ENCODE peak calls at places on chromosomes 5 and 9, in five cellular contexts. E is esophagus squamous epithelium, T is fibroblast of lung, G is heart left ventricle, O is mammary epithelial cell. X is an unnamed sample. For H3K36me3, the result is how much of the 10 kb centered on the place peaks cover.

GRCh38 chr5:52804359-52804758 is 16.6 kb downstream of the ITGA1 start:
- DNase-seq in E (no peak), T (peak), G (no peak), O (peak), X (no peak)

GRCh38 chr9:114894801-114895433 is 35.5 kb downstream of the TNFSF8 start:
- DNase-seq in E (no peak), T (peak), G (no peak), O (peak), X (peak)

GRCh38 chr5:79143684-79144379 is 32.2 kb downstream of the BHMT start:
- DNase-seq in E (no peak), T (peak), G (no peak), O (peak), X (no peak)

GRCh38 chr9:6910032-6910431 is 152.3 kb downstream of the KDM4C start:
- DNase-seq in E (no peak), T (peak), G (no peak), O (no peak), X (no peak)

GRCh38 chr5:107806271-107806670 is 135.5 kb upstream of the EFNA5 start:
- DNase-seq in E (no peak), T (no peak), G (no peak), O (no peak), X (no peak)

GRCh38 chr9:135883410-135884089 is 23.8 kb downstream of the CAMSAP1 start:
- DNase-seq in E (no peak), T (no peak), G (no peak), O (no peak), X (no peak)

GRCh38 chr5:72178910-72179815 is 71.9 kb downstream of the MAP1B start:
- DNase-seq in E (no peak), T (peak), G (peak), O (peak), X (peak)

GRCh38 chr5:41883940-41884339 is 13.7 kb upstream of the OXCT1 start:
- DNase-seq in E (no peak), T (no peak), G (no peak), O (no peak), X (no peak)

GRCh38 chr5:65994117-65994786 is 67.9 kb downstream of the ERBIN start:
- DNase-seq in E (no peak), T (no peak), G (no peak), O (no peak), X (no peak)

GRCh38 chr9:76090330-76090729 is 199.9 kb downstream of the PCSK5 start:
- DNase-seq in E (no peak), T (no peak), G (no peak), O (no peak), X (no peak)
- H3K36me3 ChIP-seq in E (under half), T (under half), G (under half), O (under half), X (under half)

GRCh38 chr5:43400082-43400481 is 12.1 kb downstream of the CCL28 start:
- DNase-seq in E (no peak), T (peak), G (no peak), O (peak), X (no peak)
- TF ChIP-seq CTCF in E (no peak), T (peak), G (peak), O (peak), X (no peak)

DNA sequence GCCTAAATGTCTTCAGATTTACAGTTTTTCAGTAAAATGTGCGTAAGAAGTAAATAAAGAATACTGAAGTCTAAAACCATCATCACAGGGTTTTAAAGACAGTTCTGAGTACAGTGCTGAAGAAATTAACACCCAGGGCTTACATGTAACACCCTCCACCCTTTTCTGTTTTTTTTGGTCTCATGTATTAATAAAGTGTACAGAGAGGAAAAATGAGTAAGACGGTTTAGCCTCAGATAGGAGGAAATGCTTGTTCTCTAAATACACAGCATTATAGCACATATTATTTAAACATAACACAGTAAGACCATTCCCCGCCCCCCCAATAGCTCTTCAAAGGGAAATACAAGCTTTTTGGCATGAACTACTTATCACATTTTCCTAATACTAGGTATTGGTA is 119.3 kb downstream of the CHSY3 start:
- DNase-seq in E (no peak), T (no peak), G (no peak), O (no peak), X (no peak)
- H3K27ac ChIP-seq in E (peak), T (no peak), G (no peak), O (no peak), X (peak)

GRCh38 chr9:125744616-125745387 is 2.4 kb upstream of the PBX3 start:
- DNase-seq in E (no peak), T (peak), G (no peak), O (no peak), X (no peak)

GRCh38 chr9:125747053-125747764 is at the start of gene PBX3:
- DNase-seq in E (no peak), T (peak), G (peak), O (peak), X (no peak)

GRCh38 chr9:125746017-125746773 is 978 bp upstream of the PBX3 start:
- DNase-seq in E (peak), T (peak), G (peak), O (peak), X (peak)

GRCh38 chr9:125746774-125747052 is 460 bp upstream of the PBX3 start:
- DNase-seq in E (no peak), T (no peak), G (no peak), O (no peak), X (no peak)

DNA sequence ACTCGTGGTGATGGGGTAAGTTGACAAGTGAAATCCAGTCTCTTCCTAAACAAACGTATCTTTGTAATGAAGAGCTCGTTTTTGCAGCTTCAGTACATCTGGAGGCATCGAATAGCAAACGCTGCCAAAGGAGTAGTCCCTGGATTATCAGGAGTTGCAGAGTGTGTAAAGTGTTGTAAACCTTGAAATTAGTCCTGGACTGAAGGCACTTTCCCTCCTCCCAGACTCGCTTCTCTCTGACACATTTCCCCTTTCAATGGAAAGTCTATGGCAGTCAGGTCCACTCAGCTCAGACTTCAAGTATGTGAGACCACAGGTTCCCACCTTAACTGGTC is 1.5 kb upstream of the PBX3 start:
- DNase-seq in E (no peak), T (no peak), G (no peak), O (no peak), X (no peak)
- H3K36me3 ChIP-seq in E (under half), T (under half), G (under half), O (under half), X (under half)

GRCh38 chr5:64210866-64211265 is 45.2 kb downstream of the RNF180 start:
- DNase-seq in E (no peak), T (peak), G (no peak), O (peak), X (peak)

GRCh38 chr5:64213568-64213967 is 47.9 kb downstream of the RNF180 start:
- DNase-seq in E (no peak), T (no peak), G (no peak), O (no peak), X (no peak)

GRCh38 chr5:64209353-64209752 is 43.7 kb downstream of the RNF180 start:
- DNase-seq in E (no peak), T (no peak), G (no peak), O (no peak), X (no peak)

GRCh38 chr5:64206653-64207052 is 41.0 kb downstream of the RNF180 start:
- DNase-seq in E (no peak), T (no peak), G (no peak), O (peak), X (no peak)

GRCh38 chr5:64207978-64208377 is 42.3 kb downstream of the RNF180 start:
- DNase-seq in E (no peak), T (peak), G (no peak), O (peak), X (no peak)
- TF ChIP-seq CTCF in E (peak), T (no peak), G (peak), O (no peak), X (no peak)

GRCh38 chr5:26578002-26578401 is 460.4 kb downstream of the CDH9 start:
- DNase-seq in E (no peak), T (no peak), G (no peak), O (no peak), X (no peak)
- H3K27ac ChIP-seq in E (no peak), T (no peak), G (no peak), O (no peak), X (no peak)

GRCh38 chr9:99222416-99223280 is 566 bp downstream of the SEC61B start:
- DNase-seq in E (no peak), T (no peak), G (no peak), O (peak), X (no peak)

GRCh38 chr9:99224445-99224844 is 2.4 kb downstream of the SEC61B start:
- DNase-seq in E (no peak), T (no peak), G (no peak), O (no peak), X (no peak)

GRCh38 chr9:99221623-99222415 is at the start of the genes ALG2 and SEC61B:
- DNase-seq in E (peak), T (peak), G (peak), O (peak), X (peak)

GRCh38 chr9:99221266-99221622 is 498 bp downstream of the ALG2 start:
- DNase-seq in E (no peak), T (no peak), G (no peak), O (no peak), X (no peak)

DNA sequence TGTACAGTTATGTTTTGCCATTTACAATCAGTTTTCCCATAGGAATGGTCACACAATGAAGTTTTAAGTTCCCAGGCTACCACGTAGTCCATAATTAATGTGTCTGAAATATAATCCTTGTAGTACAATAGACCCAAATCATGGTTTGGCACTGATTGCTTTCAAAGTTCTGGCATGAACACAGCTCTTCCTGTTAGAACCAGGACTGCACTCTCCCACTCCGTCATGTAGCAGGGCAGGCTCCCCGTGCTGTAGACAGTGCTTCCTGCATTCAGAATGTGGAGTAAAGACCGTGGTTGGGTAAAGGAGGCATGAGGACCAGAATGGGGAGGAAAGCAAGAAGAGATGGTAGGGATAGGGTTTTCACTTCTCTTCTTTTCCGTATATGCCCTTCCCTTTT is 4.0 kb downstream of the SEC61B start:
- DNase-seq in E (no peak), T (no peak), G (no peak), O (no peak), X (no peak)
- H3K36me3 ChIP-seq in E (half or more), T (under half), G (under half), O (under half), X (under half)

DNA sequence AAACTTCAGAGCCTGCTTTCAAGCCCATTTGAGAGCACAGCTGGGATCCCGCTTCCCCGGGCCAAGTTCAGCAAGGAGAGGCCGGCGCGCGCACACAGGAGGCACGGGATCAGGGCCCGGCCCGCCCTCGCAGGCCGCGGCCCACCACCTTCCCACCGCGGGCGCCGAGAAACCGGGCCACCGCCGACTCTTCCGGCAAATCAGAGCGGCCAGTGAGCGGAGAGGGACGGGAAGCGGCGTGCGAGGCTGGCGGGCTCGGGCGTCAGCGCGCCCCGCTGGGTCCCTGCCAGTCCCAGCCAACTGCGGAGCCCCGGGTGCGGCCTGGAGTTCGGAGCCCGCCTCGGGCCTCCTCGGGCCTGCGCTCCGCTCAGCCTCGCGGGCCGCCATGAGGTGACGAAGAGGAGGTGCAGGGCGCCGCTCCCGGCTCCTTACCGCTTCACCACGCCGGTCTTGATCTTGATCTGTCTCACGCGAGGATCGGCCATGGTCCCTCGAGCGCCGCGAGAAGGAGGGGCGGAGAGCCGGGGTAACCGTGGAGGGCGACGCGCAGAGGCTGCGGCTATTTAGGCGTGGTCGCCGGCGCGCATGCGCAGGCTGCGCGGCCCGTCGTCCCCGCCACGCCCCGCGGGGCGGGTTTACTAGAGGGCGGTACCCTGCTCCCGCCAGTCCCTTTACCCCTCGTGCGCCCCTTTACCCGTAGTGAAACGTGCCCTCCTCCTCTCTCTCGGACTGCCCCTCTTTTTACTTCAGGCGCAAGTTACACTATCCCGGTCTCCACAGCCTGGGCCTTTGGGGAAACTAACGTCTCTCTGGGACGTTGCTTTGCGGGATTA is at the start of gene TBCA:
- DNase-seq in E (peak), T (peak), G (peak), O (peak), X (peak)
- TF ChIP-seq CTCF in E (peak), T (no peak), G (peak), O (no peak), X (peak)

X was measured in ascending aorta.